ENCODE peak calls at places on chromosomes 6 and 20, in nine cellular contexts. I is stimulated activated CD4-positive, alpha-beta T cell treated with anti-CD3 and anti-CD28 coated beads, Interleukin-15, amount 100 ng/mL, for 1 hour; V is activated T-helper 9 cell treated with anti-CD3 and anti-CD28 coated beads, Interleukin-2, amount 50 U/mL, for 16 hours; L is H54; T is mucosa of gallbladder; W is sigmoid colon; M is left ventricle myocardium superior; O is GM04504; G is activated T-cell treated with anti-CD3 and anti-CD28 coated beads for 24 hours. J is an unnamed sample.

GRCh38 chr6:44972710-44973109 is 355.4 kb upstream of the RUNX2 start:
- DNase-seq in I (no peak), V (no peak), L (no peak), T (no peak), W (no peak), M (no peak), O (no peak), G (no peak), J (no peak)

GRCh38 chr6:20704325-20704724 is 170.1 kb downstream of the CDKAL1 start:
- DNase-seq in I (no peak), V (no peak), L (no peak), T (no peak), W (no peak), M (no peak), O (no peak), G (no peak), J (peak; percentile 10)

GRCh38 chr6:5054427-5054873 is 30.7 kb upstream of the PPP1R3G start:
- DNase-seq in I (no peak), V (no peak), L (no peak), T (no peak), W (no peak), M (no peak), O (no peak), G (no peak), J (peak; percentile 41)

GRCh38 chr6:150739711-150740349 is 125.7 kb upstream of the MTHFD1L start:
- DNase-seq in I (no peak), V (no peak), L (no peak), T (no peak), W (no peak), M (no peak), O (no peak), G (no peak), J (no peak)

GRCh38 chr20:12152996-12153395 is 235.3 kb downstream of the BTBD3 start:
- DNase-seq in I (no peak), V (no peak), L (no peak), T (no peak), W (no peak), M (no peak), O (no peak), G (no peak), J (no peak)

GRCh38 chr6:21935142-21935541 is 341.6 kb downstream of the SOX4 start:
- DNase-seq in I (no peak), V (no peak), L (no peak), T (no peak), W (no peak), M (no peak), O (no peak), G (no peak), J (no peak)

GRCh38 chr6:159098636-159099106 is 53.9 kb upstream of the TAGAP start:
- DNase-seq in I (no peak), V (peak; percentile 57), L (no peak), T (no peak), W (no peak), M (no peak), O (no peak), G (peak; percentile 67), J (no peak)

GRCh38 chr6:125307964-125308615 is 6.3 kb upstream of the HDDC2 start:
- DNase-seq in I (no peak), V (no peak), L (no peak), T (no peak), W (no peak), M (no peak), O (no peak), G (no peak), J (peak; percentile 28)

GRCh38 chr6:148463671-148464070 is 121.0 kb downstream of the SASH1 start:
- DNase-seq in I (no peak), V (no peak), L (no peak), T (no peak), W (no peak), M (no peak), O (no peak), G (no peak), J (no peak)

GRCh38 chr6:36636687-36637418 is 41.7 kb upstream of the CDKN1A start:
- DNase-seq in I (no peak), V (no peak), L (no peak), T (no peak), W (no peak), M (no peak), O (no peak), G (no peak), J (no peak)

GRCh38 chr20:51318058-51318960 is 224.2 kb downstream of the NFATC2 start:
- DNase-seq in I (peak; percentile 34), V (peak; percentile 23), L (no peak), T (peak; percentile 33), W (no peak), M (peak; percentile 47), O (no peak), G (peak; percentile 22), J (peak; percentile 31)

GRCh38 chr6:160034346-160034930 is 65.6 kb downstream of the IGF2R start:
- DNase-seq in I (no peak), V (no peak), L (no peak), T (no peak), W (no peak), M (no peak), O (no peak), G (no peak), J (no peak)

GRCh38 chr6:113103618-113104390 is 753.3 kb upstream of the MARCKS start:
- DNase-seq in I (no peak), V (no peak), L (no peak), T (no peak), W (no peak), M (no peak), O (peak; percentile 57), G (no peak), J (peak; percentile 81)

GRCh38 chr6:62009445-62009844 is 276.6 kb downstream of the KHDRBS2 start:
- DNase-seq in I (no peak), V (no peak), L (no peak), T (no peak), W (no peak), M (no peak), O (no peak), G (no peak), J (no peak)

GRCh38 chr20:1674361-1674760 is 16.8 kb upstream of the SIRPG start:
- DNase-seq in I (no peak), V (no peak), L (no peak), T (no peak), W (no peak), M (no peak), O (no peak), G (no peak), J (no peak)

GRCh38 chr20:13745784-13746183 is 38.9 kb downstream of the ESF1 start:
- DNase-seq in I (no peak), V (no peak), L (no peak), T (no peak), W (no peak), M (no peak), O (no peak), G (no peak), J (no peak)

GRCh38 chr6:24495516-24495847 is 713 bp downstream of the ALDH5A1 start:
- DNase-seq in I (peak; percentile 7), V (peak; percentile 1), L (no peak), T (peak; percentile 53), W (peak; percentile 83), M (peak; percentile 63), O (no peak), G (peak; percentile 7), J (peak; percentile 30)

GRCh38 chr6:70254784-70255183 is 48.1 kb downstream of the COL9A1 start:
- DNase-seq in I (no peak), V (no peak), L (no peak), T (no peak), W (no peak), M (no peak), O (no peak), G (no peak), J (no peak)

GRCh38 chr20:59403261-59403961 is 103.0 kb downstream of the EDN3 start:
- DNase-seq in I (peak; percentile 68), V (peak; percentile 60), L (peak; percentile 79), T (peak; percentile 54), W (no peak), M (peak; percentile 66), O (no peak), G (peak; percentile 63), J (peak; percentile 16)

GRCh38 chr20:40654876-40655275 is 34.2 kb downstream of the MAFB start:
- DNase-seq in I (no peak), V (no peak), L (no peak), T (peak; percentile 16), W (no peak), M (peak; percentile 50), O (peak; percentile 32), G (no peak), J (no peak)

GRCh38 chr6:27871919-27872633 is 40.1 kb downstream of the OR2B2 start:
- DNase-seq in I (no peak), V (peak; percentile 56), L (no peak), T (peak; percentile 94), W (peak; percentile 80), M (peak; percentile 63), O (peak; percentile 93), G (peak; percentile 80), J (peak; percentile 97)

GRCh38 chr6:81718126-81718525 is 34.4 kb downstream of the TENT5A start:
- DNase-seq in I (no peak), V (no peak), L (no peak), T (no peak), W (no peak), M (no peak), O (no peak), G (no peak), J (no peak)

GRCh38 chr6:72940265-72940664 is 285.0 kb downstream of the KHDC1L start:
- DNase-seq in I (no peak), V (no peak), L (no peak), T (no peak), W (no peak), M (no peak), O (no peak), G (no peak), J (no peak)

GRCh38 chr20:20932156-20932555 is 174.0 kb downstream of the LINC00237 start:
- DNase-seq in I (no peak), V (no peak), L (no peak), T (no peak), W (no peak), M (no peak), O (no peak), G (no peak), J (no peak)

GRCh38 chr6:41284726-41285125 is 1.8 kb downstream of the TREM1 start:
- DNase-seq in I (no peak), V (no peak), L (no peak), T (no peak), W (no peak), M (no peak), O (no peak), G (no peak), J (peak; percentile 10)

J was measured in EL.